ENCODE peak calls at places on chromosomes 11 and 22, in five cellular contexts. J is T-helper 2 cell treated with Interferon-gamma antibody and Interleukin-4, amounts not matched to agents 5 μg/mL and 100 μg/mL, for 36 hours; O is NCI-H524 treated with DMSO at 0.1 percent for 48 hours; Z is DND-41; C is D341Med. V is an unnamed sample.

GRCh38 chr11:6587360-6587953 is 16.0 kb downstream of the RRP8 start:
- DNase-seq in J (no peak), O (no peak), Z (no peak), C (no peak), V (no peak)

GRCh38 chr11:122737951-122738693 is 82.6 kb downstream of the UBASH3B start:
- DNase-seq in J (no peak), O (no peak), Z (no peak), C (no peak), V (no peak)

GRCh38 chr11:128889657-128890213 is 1.4 kb upstream of the KCNJ5 start:
- DNase-seq in J (no peak), O (peak), Z (no peak), C (no peak), V (no peak)

GRCh38 chr11:44592125-44592643 is 26.7 kb downstream of the CD82 start:
- DNase-seq in J (no peak), O (no peak), Z (no peak), C (no peak), V (no peak)

GRCh38 chr11:14388352-14388751 is 29.4 kb upstream of the RRAS2 start:
- DNase-seq in J (no peak), O (no peak), Z (no peak), C (no peak), V (no peak)

GRCh38 chr11:76228122-76229000 is 22.1 kb upstream of the WNT11 start:
- DNase-seq in J (no peak), O (no peak), Z (no peak), C (no peak), V (no peak)

GRCh38 chr11:85109141-85109540 is 518.0 kb downstream of the DLG2 start:
- DNase-seq in J (no peak), O (no peak), Z (no peak), C (no peak), V (no peak)

GRCh38 chr22:21015051-21016006 is at the start of gene P2RX6:
- DNase-seq in J (no peak), O (no peak), Z (no peak), C (no peak), V (no peak)

GRCh38 chr11:106281455-106282173 is 204.2 kb downstream of the AASDHPPT start:
- DNase-seq in J (no peak), O (no peak), Z (no peak), C (no peak), V (no peak)

GRCh38 chr11:125083312-125084056 is 20.4 kb downstream of the SLC37A2 start:
- DNase-seq in J (no peak), O (no peak), Z (no peak), C (peak), V (no peak)

GRCh38 chr11:103652013-103652412 is 384.4 kb upstream of the DDI1 start:
- DNase-seq in J (no peak), O (no peak), Z (no peak), C (no peak), V (no peak)

GRCh38 chr11:128934351-128934750 is 8.3 kb downstream of the TP53AIP1 start:
- DNase-seq in J (no peak), O (no peak), Z (no peak), C (no peak), V (no peak)

GRCh38 chr11:9847636-9848035 is 183.8 kb downstream of the SWAP70 start:
- DNase-seq in J (no peak), O (no peak), Z (no peak), C (no peak), V (no peak)

GRCh38 chr22:27345681-27346080 is 455.9 kb downstream of the MN1 start:
- DNase-seq in J (no peak), O (peak), Z (no peak), C (no peak), V (no peak)

GRCh38 chr11:94149435-94149834 is 20.8 kb downstream of the PANX1 start:
- DNase-seq in J (no peak), O (no peak), Z (no peak), C (no peak), V (no peak)

GRCh38 chr11:125168875-125169537 is 4.5 kb downstream of the PKNOX2 start:
- DNase-seq in J (no peak), O (no peak), Z (no peak), C (no peak), V (no peak)

GRCh38 chr22:49933236-49933921 is 14.9 kb downstream of the CRELD2 start:
- DNase-seq in J (no peak), O (no peak), Z (no peak), C (no peak), V (no peak)